ENCODE peak calls at places on chromosome 19, in five cellular contexts. J, E, X, R and S are unnamed samples.

GRCh38 chr19:6270822-6271221 is 9.0 kb downstream of the MLLT1 start:
- DNase-seq in J (no peak), E (no peak), X (no peak), R (no peak), S (no peak)

GRCh38 chr19:55189424-55189823 is 9.3 kb upstream of the SYT5 start:
- DNase-seq in J (no peak), E (peak), X (no peak), R (peak), S (no peak)

GRCh38 chr19:23436944-23437343 is 41.7 kb upstream of the ZNF91 start:
- DNase-seq in J (no peak), E (no peak), X (no peak), R (peak), S (no peak)

GRCh38 chr19:15538774-15539173 is 30.4 kb downstream of the CYP4F22 start:
- DNase-seq in J (no peak), E (no peak), X (no peak), R (no peak), S (no peak)

GRCh38 chr19:4328243-4328990 is 10.2 kb downstream of the STAP2 start:
- DNase-seq in J (peak), E (no peak), X (peak), R (peak), S (peak)

GRCh38 chr19:41563847-41564514 is 12.0 kb upstream of the CEACAM21 start:
- DNase-seq in J (no peak), E (no peak), X (no peak), R (peak), S (no peak)

GRCh38 chr19:2246014-2246620 is 3.0 kb upstream of the AMH start:
- DNase-seq in J (no peak), E (no peak), X (no peak), R (no peak), S (no peak)

GRCh38 chr19:1799695-1800342 is 12.3 kb downstream of the ATP8B3 start:
- DNase-seq in J (peak), E (no peak), X (no peak), R (no peak), S (no peak)

GRCh38 chr19:5466072-5466471 is 10.9 kb downstream of the ZNRF4 start:
- DNase-seq in J (no peak), E (no peak), X (no peak), R (no peak), S (no peak)

GRCh38 chr19:45809643-45810159 is 5.4 kb downstream of the RSPH6A start:
- DNase-seq in J (peak), E (peak), X (no peak), R (peak), S (no peak)

GRCh38 chr19:16087940-16088339 is 11.6 kb downstream of the TPM4 start:
- DNase-seq in J (no peak), E (no peak), X (no peak), R (no peak), S (no peak)

GRCh38 chr19:35166100-35167063 is 11.8 kb downstream of the FXYD5 start:
- DNase-seq in J (no peak), E (no peak), X (no peak), R (no peak), S (no peak)

GRCh38 chr19:10748924-10749434 is 31.1 kb downstream of the DNM2 start:
- DNase-seq in J (peak), E (no peak), X (no peak), R (peak), S (peak)